ENCODE peak calls at places on chromosomes 4 and X, in six cellular contexts. N is HL-60, G is spleen, Q is H1, K is SK-N-SH, J is stomach. M is an unnamed sample. For H3K27me3, the result is how much of the 10 kb centered on the place peaks cover.

GRCh38 chr4:32172761-32173160 is 1452.6 kb downstream of the PCDH7 start:
- DNase-seq in J (no peak), Q (no peak), G (no peak), K (no peak), N (no peak), M (no peak)

GRCh38 chr4:7979652-7979968 is 39.9 kb upstream of the AFAP1 start:
- DNase-seq in Q (no peak), J (no peak), G (no peak), N (no peak), K (no peak), M (no peak)

GRCh38 chr4:152352645-152353116 is 183.2 kb downstream of the FBXW7 start:
- DNase-seq in J (no peak), Q (peak), G (peak), K (peak), N (no peak), M (peak)

GRCh38 chr4:70932984-70933383 is 30.8 kb downstream of the MOB1B start:
- DNase-seq in K (no peak), J (no peak), N (no peak), G (no peak), Q (no peak), M (no peak)

GRCh38 chr4:6972375-6972650 is 62.7 kb downstream of the TBC1D14 start:
- DNase-seq in J (no peak), G (no peak), K (no peak), N (no peak), Q (no peak), M (no peak)

GRCh38 chrX:111086521-111087127 is 9.4 kb upstream of the PAK3 start:
- DNase-seq in Q (no peak), J (no peak), G (no peak), N (no peak), K (no peak), M (no peak)

GRCh38 chrX:153764786-153765137 is 713 bp downstream of the PLXNB3 start:
- DNase-seq in J (no peak), G (peak), Q (no peak), K (peak), N (no peak), M (no peak)

GRCh38 chr4:164956766-164957643 is 20.5 kb downstream of the TRIM61 start:
- DNase-seq in N (peak), G (peak), K (peak), Q (peak), J (peak), M (peak)

GRCh38 chr4:153222790-153223417 is 18.7 kb downstream of the TRIM2 start:
- DNase-seq in J (peak), G (peak), Q (no peak), N (no peak), K (peak), M (peak)

GRCh38 chr4:150867148-150867547 is 147.9 kb downstream of the LRBA start:
- DNase-seq in G (no peak), Q (no peak), N (peak), K (peak), J (no peak), M (peak)

GRCh38 chr4:95204873-95205272 is 343.9 kb downstream of the UNC5C start:
- DNase-seq in G (no peak), Q (no peak), K (no peak), J (no peak), N (no peak), M (no peak)

GRCh38 chrX:107102980-107103379 is 15.6 kb downstream of the RBM41 start:
- DNase-seq in J (no peak), Q (no peak), N (no peak), K (no peak), G (no peak), M (no peak)
- H3K27me3 ChIP-seq in J (under half), Q (under half), N (under half), K (under half), G (under half), M (under half)

GRCh38 chrX:41350976-41351569 is 17.1 kb downstream of the DDX3X start:
- DNase-seq in K (no peak), Q (no peak), J (no peak), G (no peak), N (no peak), M (no peak)
- TF ChIP-seq POLR2AphosphoS5 in K (peak), Q (peak), J (peak), G (peak), N (peak), M (no peak)

GRCh38 chrX:114582264-114582632 is 1.6 kb upstream of the HTR2C start:
- DNase-seq in Q (no peak), N (no peak), G (no peak), K (no peak), J (no peak), M (no peak)

GRCh38 chrX:114583646-114584433 is at the start of gene HTR2C:
- DNase-seq in Q (no peak), K (peak), G (no peak), N (no peak), J (no peak), M (no peak)

GRCh38 chrX:114581528-114582263 is 2.2 kb upstream of the HTR2C start:
- DNase-seq in J (no peak), Q (no peak), N (no peak), K (peak), G (no peak), M (no peak)

GRCh38 chrX:114584434-114584943 is 603 bp downstream of the HTR2C start:
- DNase-seq in Q (no peak), K (peak), G (peak), N (no peak), J (no peak), M (no peak)

GRCh38 chrX:114582698-114583395 is 1.0 kb upstream of the HTR2C start:
- DNase-seq in N (no peak), Q (no peak), G (no peak), K (no peak), J (no peak), M (no peak)
- H3K27me3 ChIP-seq in N (under half), Q (under half), G (under half), K (half or more), J (half or more), M (under half)

DNA sequence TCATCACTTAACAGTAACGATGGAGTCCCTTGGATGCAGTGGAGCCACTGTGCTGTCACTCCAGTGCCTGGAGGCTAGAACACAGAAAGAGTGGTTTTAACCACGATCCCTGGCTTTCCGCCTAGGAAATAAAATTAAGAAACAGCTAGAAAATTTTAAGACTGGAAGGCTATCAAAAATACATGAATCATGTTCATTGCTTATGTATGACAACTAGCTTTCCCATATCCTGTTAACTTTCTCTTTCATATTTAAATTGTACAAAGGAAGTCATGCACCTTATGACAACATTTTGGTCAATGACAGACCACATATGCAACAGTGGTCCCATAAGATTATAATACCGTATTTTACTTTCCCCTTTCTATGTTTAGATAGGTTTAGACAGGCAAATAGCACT is 115.1 kb downstream of the GALNTL6 start:
- DNase-seq in K (no peak), Q (no peak), G (no peak), J (no peak), N (no peak), M (no peak)
- TF ChIP-seq POLR2AphosphoS5 in K (no peak), Q (no peak), G (no peak), J (no peak), N (no peak), M (no peak)

GRCh38 chr4:124325676-124326075 is 386.9 kb downstream of the ANKRD50 start:
- DNase-seq in N (no peak), G (no peak), J (no peak), Q (no peak), K (no peak), M (no peak)

GRCh38 chr4:124321370-124321769 is 391.2 kb downstream of the ANKRD50 start:
- DNase-seq in Q (no peak), K (no peak), N (no peak), J (no peak), G (no peak), M (no peak)

GRCh38 chr4:124318292-124318691 is 394.2 kb downstream of the ANKRD50 start:
- DNase-seq in K (no peak), N (no peak), J (no peak), G (no peak), Q (no peak), M (no peak)

GRCh38 chr4:124322234-124322831 is 390.2 kb downstream of the ANKRD50 start:
- DNase-seq in Q (no peak), K (peak), J (no peak), G (no peak), N (no peak), M (no peak)
- H3K27me3 ChIP-seq in Q (under half), K (under half), J (under half), G (under half), N (under half), M (under half)

GRCh38 chr4:185201983-185202962 is 1.5 kb downstream of the CFAP97 start:
- DNase-seq in Q (no peak), G (no peak), K (peak), N (no peak), J (no peak), M (no peak)
- TF ChIP-seq POLR2AphosphoS5 in Q (no peak), G (peak), K (no peak), N (no peak), J (no peak), M (no peak)